ENCODE peak calls at places on chromosomes 4 and X, in nine cellular contexts. One of them, this sample, is unnamed.
A peak's percentile ranks its signal among the peaks of the same experiment; 100 is the strongest.

GRCh38 chrX:38560776-38561125 is 591 bp upstream of the TSPAN7 start:
- DNase-seq in activated CD8-positive, alpha-beta memory T cell treated with anti-CD3 and anti-CD28 coated beads for 4 hours: no peak
- DNase-seq in stimulated activated CD4-positive, alpha-beta T cell treated with anti-CD3 and anti-CD28 coated beads, Interleukin-4, amount 100 ng/mL, for 4 hours: no peak
- DNase-seq in AG08396: no peak
- DNase-seq in astrocyte of the spinal cord: no peak
- DNase-seq in aorta: no peak
- DNase-seq in type B pancreatic cell: no peak
- DNase-seq in heart right ventricle: no peak
- DNase-seq in globus pallidus: no peak
- DNase-seq in this sample: no peak

GRCh38 chrX:9340619-9341304 is 124.1 kb upstream of the TBL1X start:
- DNase-seq in activated CD8-positive, alpha-beta memory T cell treated with anti-CD3 and anti-CD28 coated beads for 4 hours: no peak
- DNase-seq in stimulated activated CD4-positive, alpha-beta T cell treated with anti-CD3 and anti-CD28 coated beads, Interleukin-4, amount 100 ng/mL, for 4 hours: peak; percentile 29
- DNase-seq in AG08396: no peak
- DNase-seq in astrocyte of the spinal cord: no peak
- DNase-seq in aorta: no peak
- DNase-seq in type B pancreatic cell: no peak
- DNase-seq in heart right ventricle: peak; percentile 32
- DNase-seq in globus pallidus: peak; percentile 45
- DNase-seq in this sample: peak; percentile 31

GRCh38 chr4:139798456-139798855 is 132.8 kb downstream of the MGST2 start:
- DNase-seq in activated CD8-positive, alpha-beta memory T cell treated with anti-CD3 and anti-CD28 coated beads for 4 hours: no peak
- DNase-seq in stimulated activated CD4-positive, alpha-beta T cell treated with anti-CD3 and anti-CD28 coated beads, Interleukin-4, amount 100 ng/mL, for 4 hours: no peak
- DNase-seq in AG08396: no peak
- DNase-seq in astrocyte of the spinal cord: no peak
- DNase-seq in aorta: no peak
- DNase-seq in type B pancreatic cell: no peak
- DNase-seq in heart right ventricle: no peak
- DNase-seq in globus pallidus: no peak
- DNase-seq in this sample: no peak

GRCh38 chr4:104470770-104471169 is 23.9 kb downstream of the CXXC4 start:
- DNase-seq in activated CD8-positive, alpha-beta memory T cell treated with anti-CD3 and anti-CD28 coated beads for 4 hours: no peak
- DNase-seq in stimulated activated CD4-positive, alpha-beta T cell treated with anti-CD3 and anti-CD28 coated beads, Interleukin-4, amount 100 ng/mL, for 4 hours: no peak
- DNase-seq in AG08396: no peak
- DNase-seq in astrocyte of the spinal cord: no peak
- DNase-seq in aorta: no peak
- DNase-seq in type B pancreatic cell: no peak
- DNase-seq in heart right ventricle: no peak
- DNase-seq in globus pallidus: no peak
- DNase-seq in this sample: no peak

GRCh38 chrX:41347186-41347585 is 13.2 kb downstream of the DDX3X start:
- DNase-seq in activated CD8-positive, alpha-beta memory T cell treated with anti-CD3 and anti-CD28 coated beads for 4 hours: no peak
- DNase-seq in stimulated activated CD4-positive, alpha-beta T cell treated with anti-CD3 and anti-CD28 coated beads, Interleukin-4, amount 100 ng/mL, for 4 hours: no peak
- DNase-seq in AG08396: no peak
- DNase-seq in astrocyte of the spinal cord: no peak
- DNase-seq in aorta: no peak
- DNase-seq in type B pancreatic cell: no peak
- DNase-seq in heart right ventricle: no peak
- DNase-seq in globus pallidus: no peak
- DNase-seq in this sample: no peak

GRCh38 chrX:110383414-110383813 is 24.8 kb downstream of the RTL9 start:
- DNase-seq in activated CD8-positive, alpha-beta memory T cell treated with anti-CD3 and anti-CD28 coated beads for 4 hours: no peak
- DNase-seq in stimulated activated CD4-positive, alpha-beta T cell treated with anti-CD3 and anti-CD28 coated beads, Interleukin-4, amount 100 ng/mL, for 4 hours: no peak
- DNase-seq in AG08396: peak; percentile 32
- DNase-seq in astrocyte of the spinal cord: peak; percentile 68
- DNase-seq in aorta: no peak
- DNase-seq in type B pancreatic cell: no peak
- DNase-seq in heart right ventricle: no peak
- DNase-seq in globus pallidus: no peak
- DNase-seq in this sample: peak; percentile 85

GRCh38 chrX:52988985-52989917 is 30.9 kb upstream of the FAM156A start:
- DNase-seq in activated CD8-positive, alpha-beta memory T cell treated with anti-CD3 and anti-CD28 coated beads for 4 hours: no peak
- DNase-seq in stimulated activated CD4-positive, alpha-beta T cell treated with anti-CD3 and anti-CD28 coated beads, Interleukin-4, amount 100 ng/mL, for 4 hours: no peak
- DNase-seq in AG08396: no peak
- DNase-seq in astrocyte of the spinal cord: no peak
- DNase-seq in aorta: no peak
- DNase-seq in type B pancreatic cell: peak; percentile 16
- DNase-seq in heart right ventricle: no peak
- DNase-seq in globus pallidus: no peak
- DNase-seq in this sample: no peak

GRCh38 chr4:23981328-23981727 is 91.5 kb upstream of the PPARGC1A start:
- DNase-seq in activated CD8-positive, alpha-beta memory T cell treated with anti-CD3 and anti-CD28 coated beads for 4 hours: no peak
- DNase-seq in stimulated activated CD4-positive, alpha-beta T cell treated with anti-CD3 and anti-CD28 coated beads, Interleukin-4, amount 100 ng/mL, for 4 hours: no peak
- DNase-seq in AG08396: no peak
- DNase-seq in astrocyte of the spinal cord: peak; percentile 36
- DNase-seq in aorta: no peak
- DNase-seq in type B pancreatic cell: no peak
- DNase-seq in heart right ventricle: no peak
- DNase-seq in globus pallidus: no peak
- DNase-seq in this sample: peak; percentile 9

GRCh38 chr4:184067931-184068554 is 149.6 kb downstream of the ENPP6 start:
- DNase-seq in activated CD8-positive, alpha-beta memory T cell treated with anti-CD3 and anti-CD28 coated beads for 4 hours: no peak
- DNase-seq in stimulated activated CD4-positive, alpha-beta T cell treated with anti-CD3 and anti-CD28 coated beads, Interleukin-4, amount 100 ng/mL, for 4 hours: no peak
- DNase-seq in AG08396: no peak
- DNase-seq in astrocyte of the spinal cord: no peak
- DNase-seq in aorta: no peak
- DNase-seq in type B pancreatic cell: no peak
- DNase-seq in heart right ventricle: no peak
- DNase-seq in globus pallidus: no peak
- DNase-seq in this sample: no peak

GRCh38 chr4:15551740-15552446 is 82.2 kb downstream of the CC2D2A start:
- DNase-seq in activated CD8-positive, alpha-beta memory T cell treated with anti-CD3 and anti-CD28 coated beads for 4 hours: no peak
- DNase-seq in stimulated activated CD4-positive, alpha-beta T cell treated with anti-CD3 and anti-CD28 coated beads, Interleukin-4, amount 100 ng/mL, for 4 hours: no peak
- DNase-seq in AG08396: no peak
- DNase-seq in astrocyte of the spinal cord: no peak
- DNase-seq in aorta: no peak
- DNase-seq in type B pancreatic cell: no peak
- DNase-seq in heart right ventricle: no peak
- DNase-seq in globus pallidus: no peak
- DNase-seq in this sample: no peak

GRCh38 chr4:87657525-87657924 is 7.4 kb downstream of the DMP1 start:
- DNase-seq in activated CD8-positive, alpha-beta memory T cell treated with anti-CD3 and anti-CD28 coated beads for 4 hours: no peak
- DNase-seq in stimulated activated CD4-positive, alpha-beta T cell treated with anti-CD3 and anti-CD28 coated beads, Interleukin-4, amount 100 ng/mL, for 4 hours: no peak
- DNase-seq in AG08396: peak; percentile 9
- DNase-seq in astrocyte of the spinal cord: peak; percentile 73
- DNase-seq in aorta: no peak
- DNase-seq in type B pancreatic cell: no peak
- DNase-seq in heart right ventricle: no peak
- DNase-seq in globus pallidus: no peak
- DNase-seq in this sample: peak; percentile 86

GRCh38 chrX:69060631-69061408 is 104.4 kb downstream of the PJA1 start:
- DNase-seq in activated CD8-positive, alpha-beta memory T cell treated with anti-CD3 and anti-CD28 coated beads for 4 hours: no peak
- DNase-seq in stimulated activated CD4-positive, alpha-beta T cell treated with anti-CD3 and anti-CD28 coated beads, Interleukin-4, amount 100 ng/mL, for 4 hours: no peak
- DNase-seq in AG08396: no peak
- DNase-seq in astrocyte of the spinal cord: peak; percentile 34
- DNase-seq in aorta: no peak
- DNase-seq in type B pancreatic cell: peak; percentile 49
- DNase-seq in heart right ventricle: peak; percentile 60
- DNase-seq in globus pallidus: no peak
- DNase-seq in this sample: peak; percentile 12

GRCh38 chrX:23503835-23504539 is 163.3 kb upstream of the PRDX4 start:
- DNase-seq in activated CD8-positive, alpha-beta memory T cell treated with anti-CD3 and anti-CD28 coated beads for 4 hours: no peak
- DNase-seq in stimulated activated CD4-positive, alpha-beta T cell treated with anti-CD3 and anti-CD28 coated beads, Interleukin-4, amount 100 ng/mL, for 4 hours: no peak
- DNase-seq in AG08396: peak; percentile 10
- DNase-seq in astrocyte of the spinal cord: peak; percentile 91
- DNase-seq in aorta: peak; percentile 91
- DNase-seq in type B pancreatic cell: no peak
- DNase-seq in heart right ventricle: peak; percentile 57
- DNase-seq in globus pallidus: no peak
- DNase-seq in this sample: peak; percentile 79

GRCh38 chr4:13642576-13642975 is 15.1 kb upstream of the BOD1L1 start:
- DNase-seq in activated CD8-positive, alpha-beta memory T cell treated with anti-CD3 and anti-CD28 coated beads for 4 hours: no peak
- DNase-seq in stimulated activated CD4-positive, alpha-beta T cell treated with anti-CD3 and anti-CD28 coated beads, Interleukin-4, amount 100 ng/mL, for 4 hours: no peak
- DNase-seq in AG08396: no peak
- DNase-seq in astrocyte of the spinal cord: peak; percentile 79
- DNase-seq in aorta: no peak
- DNase-seq in type B pancreatic cell: no peak
- DNase-seq in heart right ventricle: peak; percentile 10
- DNase-seq in globus pallidus: peak; percentile 42
- DNase-seq in this sample: peak; percentile 56

GRCh38 chr4:41550308-41550707 is 12.4 kb downstream of the LIMCH1 start:
- DNase-seq in activated CD8-positive, alpha-beta memory T cell treated with anti-CD3 and anti-CD28 coated beads for 4 hours: no peak
- DNase-seq in stimulated activated CD4-positive, alpha-beta T cell treated with anti-CD3 and anti-CD28 coated beads, Interleukin-4, amount 100 ng/mL, for 4 hours: no peak
- DNase-seq in AG08396: no peak
- DNase-seq in astrocyte of the spinal cord: no peak
- DNase-seq in aorta: no peak
- DNase-seq in type B pancreatic cell: no peak
- DNase-seq in heart right ventricle: no peak
- DNase-seq in globus pallidus: no peak
- DNase-seq in this sample: no peak

GRCh38 chr4:78409612-78410202 is 141.9 kb upstream of the ANXA3 start:
- DNase-seq in activated CD8-positive, alpha-beta memory T cell treated with anti-CD3 and anti-CD28 coated beads for 4 hours: no peak
- DNase-seq in stimulated activated CD4-positive, alpha-beta T cell treated with anti-CD3 and anti-CD28 coated beads, Interleukin-4, amount 100 ng/mL, for 4 hours: no peak
- DNase-seq in AG08396: no peak
- DNase-seq in astrocyte of the spinal cord: no peak
- DNase-seq in aorta: no peak
- DNase-seq in type B pancreatic cell: no peak
- DNase-seq in heart right ventricle: no peak
- DNase-seq in globus pallidus: no peak
- DNase-seq in this sample: no peak

GRCh38 chr4:150960079-150960478 is 55.0 kb downstream of the LRBA start:
- DNase-seq in activated CD8-positive, alpha-beta memory T cell treated with anti-CD3 and anti-CD28 coated beads for 4 hours: no peak
- DNase-seq in stimulated activated CD4-positive, alpha-beta T cell treated with anti-CD3 and anti-CD28 coated beads, Interleukin-4, amount 100 ng/mL, for 4 hours: no peak
- DNase-seq in AG08396: peak; percentile 61
- DNase-seq in astrocyte of the spinal cord: no peak
- DNase-seq in aorta: no peak
- DNase-seq in type B pancreatic cell: no peak
- DNase-seq in heart right ventricle: no peak
- DNase-seq in globus pallidus: no peak
- DNase-seq in this sample: peak; percentile 34

GRCh38 chrX:19539665-19540064 is 24.4 kb upstream of the MAP3K15 start:
- DNase-seq in activated CD8-positive, alpha-beta memory T cell treated with anti-CD3 and anti-CD28 coated beads for 4 hours: no peak
- DNase-seq in stimulated activated CD4-positive, alpha-beta T cell treated with anti-CD3 and anti-CD28 coated beads, Interleukin-4, amount 100 ng/mL, for 4 hours: no peak
- DNase-seq in AG08396: no peak
- DNase-seq in astrocyte of the spinal cord: no peak
- DNase-seq in aorta: no peak
- DNase-seq in type B pancreatic cell: no peak
- DNase-seq in heart right ventricle: no peak
- DNase-seq in globus pallidus: no peak
- DNase-seq in this sample: no peak

GRCh38 chrX:47226071-47226470 is 6.7 kb upstream of the USP11 start:
- DNase-seq in activated CD8-positive, alpha-beta memory T cell treated with anti-CD3 and anti-CD28 coated beads for 4 hours: no peak
- DNase-seq in stimulated activated CD4-positive, alpha-beta T cell treated with anti-CD3 and anti-CD28 coated beads, Interleukin-4, amount 100 ng/mL, for 4 hours: no peak
- DNase-seq in AG08396: no peak
- DNase-seq in astrocyte of the spinal cord: no peak
- DNase-seq in aorta: peak; percentile 45
- DNase-seq in type B pancreatic cell: no peak
- DNase-seq in heart right ventricle: no peak
- DNase-seq in globus pallidus: no peak
- DNase-seq in this sample: no peak

GRCh38 chr4:52107336-52107735 is 56.2 kb downstream of the SPATA18 start:
- DNase-seq in activated CD8-positive, alpha-beta memory T cell treated with anti-CD3 and anti-CD28 coated beads for 4 hours: no peak
- DNase-seq in stimulated activated CD4-positive, alpha-beta T cell treated with anti-CD3 and anti-CD28 coated beads, Interleukin-4, amount 100 ng/mL, for 4 hours: no peak
- DNase-seq in AG08396: no peak
- DNase-seq in astrocyte of the spinal cord: peak; percentile 26
- DNase-seq in aorta: no peak
- DNase-seq in type B pancreatic cell: no peak
- DNase-seq in heart right ventricle: no peak
- DNase-seq in globus pallidus: no peak
- DNase-seq in this sample: peak; percentile 17

GRCh38 chrX:31543565-31544125 is 471.8 kb upstream of the FTHL17 start:
- DNase-seq in activated CD8-positive, alpha-beta memory T cell treated with anti-CD3 and anti-CD28 coated beads for 4 hours: no peak
- DNase-seq in stimulated activated CD4-positive, alpha-beta T cell treated with anti-CD3 and anti-CD28 coated beads, Interleukin-4, amount 100 ng/mL, for 4 hours: no peak
- DNase-seq in AG08396: no peak
- DNase-seq in astrocyte of the spinal cord: no peak
- DNase-seq in aorta: no peak
- DNase-seq in type B pancreatic cell: no peak
- DNase-seq in heart right ventricle: no peak
- DNase-seq in globus pallidus: no peak
- DNase-seq in this sample: no peak

GRCh38 chrX:83819304-83819703 is 41.6 kb upstream of the CYLC1 start:
- DNase-seq in activated CD8-positive, alpha-beta memory T cell treated with anti-CD3 and anti-CD28 coated beads for 4 hours: no peak
- DNase-seq in stimulated activated CD4-positive, alpha-beta T cell treated with anti-CD3 and anti-CD28 coated beads, Interleukin-4, amount 100 ng/mL, for 4 hours: no peak
- DNase-seq in AG08396: no peak
- DNase-seq in astrocyte of the spinal cord: no peak
- DNase-seq in aorta: no peak
- DNase-seq in type B pancreatic cell: no peak
- DNase-seq in heart right ventricle: no peak
- DNase-seq in globus pallidus: no peak
- DNase-seq in this sample: no peak

GRCh38 chr4:86891785-86892638 is at the start of gene C4orf36:
- DNase-seq in activated CD8-positive, alpha-beta memory T cell treated with anti-CD3 and anti-CD28 coated beads for 4 hours: no peak
- DNase-seq in stimulated activated CD4-positive, alpha-beta T cell treated with anti-CD3 and anti-CD28 coated beads, Interleukin-4, amount 100 ng/mL, for 4 hours: peak; percentile 8
- DNase-seq in AG08396: peak; percentile 73
- DNase-seq in astrocyte of the spinal cord: peak; percentile 38
- DNase-seq in aorta: peak; percentile 88
- DNase-seq in type B pancreatic cell: peak; percentile 90
- DNase-seq in heart right ventricle: peak; percentile 38
- DNase-seq in globus pallidus: peak; percentile 48
- DNase-seq in this sample: peak; percentile 73

GRCh38 chr4:90186229-90186628 is 59.0 kb downstream of the CCSER1 start:
- DNase-seq in activated CD8-positive, alpha-beta memory T cell treated with anti-CD3 and anti-CD28 coated beads for 4 hours: no peak
- DNase-seq in stimulated activated CD4-positive, alpha-beta T cell treated with anti-CD3 and anti-CD28 coated beads, Interleukin-4, amount 100 ng/mL, for 4 hours: no peak
- DNase-seq in AG08396: no peak
- DNase-seq in astrocyte of the spinal cord: no peak
- DNase-seq in aorta: no peak
- DNase-seq in type B pancreatic cell: no peak
- DNase-seq in heart right ventricle: no peak
- DNase-seq in globus pallidus: no peak
- DNase-seq in this sample: no peak

GRCh38 chrX:10496345-10496965 is 123.9 kb downstream of the MID1 start:
- DNase-seq in activated CD8-positive, alpha-beta memory T cell treated with anti-CD3 and anti-CD28 coated beads for 4 hours: no peak
- DNase-seq in stimulated activated CD4-positive, alpha-beta T cell treated with anti-CD3 and anti-CD28 coated beads, Interleukin-4, amount 100 ng/mL, for 4 hours: no peak
- DNase-seq in AG08396: peak; percentile 38
- DNase-seq in astrocyte of the spinal cord: peak; percentile 90
- DNase-seq in aorta: no peak
- DNase-seq in type B pancreatic cell: no peak
- DNase-seq in heart right ventricle: peak; percentile 42
- DNase-seq in globus pallidus: no peak
- DNase-seq in this sample: peak; percentile 81

GRCh38 chr4:168124008-168124641 is 31.8 kb downstream of the ANXA10 start:
- DNase-seq in activated CD8-positive, alpha-beta memory T cell treated with anti-CD3 and anti-CD28 coated beads for 4 hours: no peak
- DNase-seq in stimulated activated CD4-positive, alpha-beta T cell treated with anti-CD3 and anti-CD28 coated beads, Interleukin-4, amount 100 ng/mL, for 4 hours: no peak
- DNase-seq in AG08396: no peak
- DNase-seq in astrocyte of the spinal cord: peak; percentile 57
- DNase-seq in aorta: no peak
- DNase-seq in type B pancreatic cell: no peak
- DNase-seq in heart right ventricle: no peak
- DNase-seq in globus pallidus: no peak
- DNase-seq in this sample: peak; percentile 74

GRCh38 chr4:184007891-184008290 is 102.8 kb downstream of the STOX2 start:
- DNase-seq in activated CD8-positive, alpha-beta memory T cell treated with anti-CD3 and anti-CD28 coated beads for 4 hours: no peak
- DNase-seq in stimulated activated CD4-positive, alpha-beta T cell treated with anti-CD3 and anti-CD28 coated beads, Interleukin-4, amount 100 ng/mL, for 4 hours: no peak
- DNase-seq in AG08396: peak; percentile 39
- DNase-seq in astrocyte of the spinal cord: peak; percentile 28
- DNase-seq in aorta: no peak
- DNase-seq in type B pancreatic cell: no peak
- DNase-seq in heart right ventricle: no peak
- DNase-seq in globus pallidus: no peak
- DNase-seq in this sample: peak; percentile 34

GRCh38 chr4:132266374-132266773 is 882.7 kb upstream of the PCDH10 start:
- DNase-seq in activated CD8-positive, alpha-beta memory T cell treated with anti-CD3 and anti-CD28 coated beads for 4 hours: no peak
- DNase-seq in stimulated activated CD4-positive, alpha-beta T cell treated with anti-CD3 and anti-CD28 coated beads, Interleukin-4, amount 100 ng/mL, for 4 hours: no peak
- DNase-seq in AG08396: no peak
- DNase-seq in astrocyte of the spinal cord: no peak
- DNase-seq in aorta: no peak
- DNase-seq in type B pancreatic cell: no peak
- DNase-seq in heart right ventricle: no peak
- DNase-seq in globus pallidus: no peak
- DNase-seq in this sample: no peak

GRCh38 chr4:66923081-66923865 is 622.0 kb downstream of the CENPC start:
- DNase-seq in activated CD8-positive, alpha-beta memory T cell treated with anti-CD3 and anti-CD28 coated beads for 4 hours: no peak
- DNase-seq in stimulated activated CD4-positive, alpha-beta T cell treated with anti-CD3 and anti-CD28 coated beads, Interleukin-4, amount 100 ng/mL, for 4 hours: no peak
- DNase-seq in AG08396: no peak
- DNase-seq in astrocyte of the spinal cord: peak; percentile 39
- DNase-seq in aorta: no peak
- DNase-seq in type B pancreatic cell: no peak
- DNase-seq in heart right ventricle: no peak
- DNase-seq in globus pallidus: no peak
- DNase-seq in this sample: peak; percentile 6

GRCh38 chrX:155070038-155070437 is 898 bp downstream of the CMC4 start:
- DNase-seq in activated CD8-positive, alpha-beta memory T cell treated with anti-CD3 and anti-CD28 coated beads for 4 hours: no peak
- DNase-seq in stimulated activated CD4-positive, alpha-beta T cell treated with anti-CD3 and anti-CD28 coated beads, Interleukin-4, amount 100 ng/mL, for 4 hours: no peak
- DNase-seq in AG08396: no peak
- DNase-seq in astrocyte of the spinal cord: no peak
- DNase-seq in aorta: no peak
- DNase-seq in type B pancreatic cell: no peak
- DNase-seq in heart right ventricle: no peak
- DNase-seq in globus pallidus: no peak
- DNase-seq in this sample: no peak

GRCh38 chr4:18020145-18020670 is 1.3 kb downstream of the LCORL start:
- DNase-seq in activated CD8-positive, alpha-beta memory T cell treated with anti-CD3 and anti-CD28 coated beads for 4 hours: no peak
- DNase-seq in stimulated activated CD4-positive, alpha-beta T cell treated with anti-CD3 and anti-CD28 coated beads, Interleukin-4, amount 100 ng/mL, for 4 hours: no peak
- DNase-seq in AG08396: peak; percentile 14
- DNase-seq in astrocyte of the spinal cord: peak; percentile 16
- DNase-seq in aorta: no peak
- DNase-seq in type B pancreatic cell: no peak
- DNase-seq in heart right ventricle: no peak
- DNase-seq in globus pallidus: peak; percentile 18
- DNase-seq in this sample: peak; percentile 11